ENCODE peak calls at places on chromosomes 4 and X, in six cellular contexts. S is uterus; I is psoas muscle; B is lower lobe of right lung; R is heart right ventricle; N is CD8-positive, alpha-beta T cell. Y is an unnamed sample. For H3K4me1, the result is how much of the 10 kb centered on the place peaks cover.

GRCh38 chr4:38463268-38463958 is 200.6 kb upstream of the KLF3 start:
- DNase-seq in I (no peak), N (no peak), B (no peak), R (no peak), S (no peak), Y (no peak)

GRCh38 chr4:156888762-156889161 is 82.8 kb downstream of the PDGFC start:
- DNase-seq in I (no peak), R (no peak), N (no peak), B (no peak), S (no peak), Y (no peak)

GRCh38 chrX:23292979-23293651 is 41.5 kb upstream of the PTCHD1 start:
- DNase-seq in N (no peak), S (no peak), B (no peak), R (no peak), I (peak), Y (no peak)

GRCh38 chr4:55008166-55009056 is 117.0 kb downstream of the KDR start:
- DNase-seq in R (no peak), I (no peak), N (no peak), S (no peak), B (no peak), Y (no peak)

GRCh38 chr4:97279410-97279809 is 863.9 kb downstream of the STPG2 start:
- DNase-seq in B (no peak), I (no peak), R (no peak), N (no peak), S (no peak), Y (no peak)

GRCh38 chr4:35934370-35934981 is 309.8 kb downstream of the ARAP2 start:
- DNase-seq in R (no peak), N (no peak), S (no peak), B (no peak), I (no peak), Y (no peak)

GRCh38 chrX:30786374-30786773 is 102.7 kb downstream of the TAB3 start:
- DNase-seq in S (no peak), B (no peak), I (no peak), N (no peak), R (no peak), Y (no peak)

GRCh38 chrX:40172169-40172979 is 74.6 kb upstream of the BCOR start:
- DNase-seq in N (no peak), S (peak), I (peak), B (peak), R (peak), Y (peak)

GRCh38 chr4:189785257-189785656 is 155.4 kb upstream of the FRG1 start:
- DNase-seq in R (no peak), I (no peak), N (no peak), S (no peak), B (no peak), Y (no peak)

GRCh38 chr4:87527446-87528240 is 1.5 kb downstream of the SPARCL1 start:
- DNase-seq in R (no peak), B (no peak), N (no peak), S (peak), I (no peak), Y (no peak)

GRCh38 chr4:130563185-130563890 is 1467.4 kb downstream of the C4orf33 start:
- DNase-seq in I (peak), R (peak), S (peak), B (no peak), N (no peak), Y (peak)

GRCh38 chr4:169914871-169915270 is 111.3 kb downstream of the MFAP3L start:
- DNase-seq in S (no peak), B (no peak), N (no peak), R (no peak), I (no peak), Y (no peak)

GRCh38 chr4:47639531-47639930 is 154.5 kb downstream of the ATP10D start:
- DNase-seq in B (no peak), N (no peak), S (no peak), I (no peak), R (no peak), Y (no peak)

GRCh38 chr4:18022572-18023039 is 1.1 kb upstream of the LCORL start:
- DNase-seq in S (no peak), I (no peak), B (no peak), N (no peak), R (no peak), Y (no peak)

GRCh38 chrX:72365126-72365525 is 59.4 kb upstream of the CITED1 start:
- DNase-seq in R (no peak), S (no peak), B (no peak), N (no peak), I (no peak), Y (no peak)

GRCh38 chr4:108118505-108118904 is 50.2 kb downstream of the LEF1 start:
- DNase-seq in N (no peak), R (no peak), B (no peak), S (no peak), I (no peak), Y (no peak)

GRCh38 chr4:75345436-75345835 is 168.8 kb downstream of the RCHY1 start:
- DNase-seq in I (no peak), B (no peak), R (no peak), S (no peak), N (no peak), Y (no peak)

GRCh38 chrX:71195959-71196727 is 26.9 kb upstream of the GJB1 start:
- DNase-seq in S (no peak), R (no peak), B (no peak), I (no peak), N (no peak), Y (no peak)

GRCh38 chr4:79083406-79084010 is 144.3 kb upstream of the PAQR3 start:
- DNase-seq in S (no peak), B (no peak), R (peak), I (no peak), N (no peak), Y (no peak)

GRCh38 chr4:101125045-101125713 is 222.1 kb downstream of the PPP3CA start:
- DNase-seq in S (no peak), B (no peak), I (no peak), N (no peak), R (no peak), Y (no peak)

GRCh38 chr4:101128473-101128872 is 218.9 kb downstream of the PPP3CA start:
- DNase-seq in R (no peak), I (no peak), S (no peak), N (no peak), B (no peak), Y (peak)

GRCh38 chr4:101127176-101127790 is 220.0 kb downstream of the PPP3CA start:
- DNase-seq in S (no peak), R (no peak), N (no peak), B (no peak), I (no peak), Y (no peak)

GRCh38 chr4:101123231-101123630 is 224.1 kb downstream of the PPP3CA start:
- DNase-seq in R (no peak), I (no peak), B (no peak), S (no peak), N (no peak), Y (no peak)

DNA sequence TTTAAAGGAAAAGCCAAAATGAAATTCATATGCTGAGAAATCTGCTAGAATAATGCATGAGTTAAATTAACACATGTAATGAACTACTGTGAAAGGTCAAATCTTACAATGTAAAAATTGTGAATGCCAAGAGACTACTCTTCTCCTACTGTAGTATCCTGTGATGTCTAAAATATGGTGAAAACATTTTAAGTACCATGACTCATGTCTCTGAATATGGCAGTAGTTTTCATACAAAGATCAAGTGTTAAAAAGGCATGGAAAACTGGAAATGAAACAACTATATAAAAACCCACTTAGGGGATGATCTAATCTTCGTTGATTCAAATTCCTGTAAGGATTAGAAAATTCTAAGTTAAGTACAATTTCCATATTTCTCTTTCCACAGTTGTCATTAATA is 221.3 kb downstream of the PPP3CA start:
- DNase-seq in N (no peak), R (no peak), I (no peak), B (no peak), S (no peak), Y (no peak)
- H3K4me1 ChIP-seq in N (under half), R (under half), I (under half), B (under half), S (under half), Y (under half)

DNA sequence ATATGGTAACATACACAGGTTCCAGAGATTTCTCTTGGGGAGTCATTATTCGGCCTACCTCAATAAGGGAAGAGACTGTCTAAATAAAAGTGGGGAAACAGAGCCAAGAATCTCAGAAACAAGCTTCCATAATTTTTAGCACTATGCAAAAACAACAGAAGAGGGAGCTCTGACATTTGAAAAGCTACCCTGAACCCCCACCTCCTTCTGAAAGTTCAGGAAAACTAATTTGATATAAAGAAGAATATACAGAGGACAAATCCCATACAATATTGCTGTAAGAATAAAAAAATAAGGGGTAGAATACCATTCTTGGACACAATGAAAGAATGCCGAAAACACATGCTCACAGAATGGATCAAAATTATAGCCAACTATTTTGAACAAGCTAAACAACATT is 14.3 kb upstream of the ZNF41 start:
- DNase-seq in S (no peak), N (no peak), R (no peak), B (no peak), I (no peak), Y (no peak)
- TF ChIP-seq CTCF in S (no peak), N (no peak), R (no peak), B (peak), I (peak), Y (no peak)

GRCh38 chr4:73691759-73692158 is 48.6 kb upstream of the CXCL8 start:
- DNase-seq in N (no peak), S (no peak), R (no peak), I (no peak), B (no peak), Y (no peak)
- H3K4me3 ChIP-seq in N (no peak), S (no peak), R (no peak), I (no peak), B (no peak), Y (no peak)

GRCh38 chr4:22667332-22667731 is 25.4 kb upstream of the GBA3 start:
- DNase-seq in N (no peak), I (no peak), R (no peak), S (no peak), B (no peak), Y (no peak)
- H3K4me1 ChIP-seq in N (under half), I (under half), R (under half), S (under half), B (under half), Y (under half)